ENCODE peak calls at places on chromosomes 16 and 17, in nine cellular contexts. One of them, this sample, is unnamed.

GRCh38 chr16:50309156-50309526 is 42.8 kb downstream of the ADCY7 start:
- DNase-seq in IMR-90: no peak
- DNase-seq in ovary: no peak
- DNase-seq in bronchial epithelial cell: no peak
- DNase-seq in osteoblast: peak; percentile 41
- DNase-seq in tibial nerve: no peak
- DNase-seq in AG04450: no peak
- DNase-seq in NB4: no peak
- DNase-seq in transverse colon: no peak
- DNase-seq in this sample: no peak

GRCh38 chr17:74493381-74493833 is 27.0 kb downstream of the CD300A start:
- DNase-seq in IMR-90: peak; percentile 45
- DNase-seq in ovary: peak; percentile 71
- DNase-seq in bronchial epithelial cell: peak; percentile 52
- DNase-seq in osteoblast: peak; percentile 89
- DNase-seq in tibial nerve: peak; percentile 42
- DNase-seq in AG04450: no peak
- DNase-seq in NB4: peak; percentile 75
- DNase-seq in transverse colon: peak; percentile 75
- DNase-seq in this sample: no peak

GRCh38 chr16:17471745-17472075 is 950 bp upstream of the XYLT1 start:
- DNase-seq in IMR-90: peak; percentile 67
- DNase-seq in ovary: no peak
- DNase-seq in bronchial epithelial cell: no peak
- DNase-seq in osteoblast: peak; percentile 92
- DNase-seq in tibial nerve: no peak
- DNase-seq in AG04450: no peak
- DNase-seq in NB4: no peak
- DNase-seq in transverse colon: no peak
- DNase-seq in this sample: no peak

GRCh38 chr16:80932725-80933124 is 74.0 kb downstream of the CMC2 start:
- DNase-seq in IMR-90: peak; percentile 80
- DNase-seq in ovary: peak; percentile 65
- DNase-seq in bronchial epithelial cell: peak; percentile 92
- DNase-seq in osteoblast: peak; percentile 90
- DNase-seq in tibial nerve: no peak
- DNase-seq in AG04450: no peak
- DNase-seq in NB4: no peak
- DNase-seq in transverse colon: peak; percentile 41
- DNase-seq in this sample: peak; percentile 86

GRCh38 chr16:56608876-56609462 is 585 bp downstream of the MT2A start:
- DNase-seq in IMR-90: no peak
- DNase-seq in ovary: no peak
- DNase-seq in bronchial epithelial cell: peak; percentile 7
- DNase-seq in osteoblast: no peak
- DNase-seq in tibial nerve: no peak
- DNase-seq in AG04450: no peak
- DNase-seq in NB4: peak; percentile 38
- DNase-seq in transverse colon: no peak
- DNase-seq in this sample: no peak

GRCh38 chr17:45848868-45849535 is 4.3 kb downstream of the SPPL2C start:
- DNase-seq in IMR-90: no peak
- DNase-seq in ovary: no peak
- DNase-seq in bronchial epithelial cell: no peak
- DNase-seq in osteoblast: peak; percentile 66
- DNase-seq in tibial nerve: no peak
- DNase-seq in AG04450: no peak
- DNase-seq in NB4: no peak
- DNase-seq in transverse colon: no peak
- DNase-seq in this sample: no peak

GRCh38 chr16:83994087-83994486 is 26.0 kb downstream of the NECAB2 start:
- DNase-seq in IMR-90: peak; percentile 95
- DNase-seq in ovary: no peak
- DNase-seq in bronchial epithelial cell: peak; percentile 94
- DNase-seq in osteoblast: peak; percentile 94
- DNase-seq in tibial nerve: no peak
- DNase-seq in AG04450: peak; percentile 61
- DNase-seq in NB4: peak; percentile 90
- DNase-seq in transverse colon: no peak
- DNase-seq in this sample: peak; percentile 76

GRCh38 chr17:58991718-58992331 is 114.9 kb downstream of the TRIM37 start:
- DNase-seq in IMR-90: peak; percentile 63
- DNase-seq in ovary: no peak
- DNase-seq in bronchial epithelial cell: peak; percentile 47
- DNase-seq in osteoblast: peak; percentile 25
- DNase-seq in tibial nerve: no peak
- DNase-seq in AG04450: no peak
- DNase-seq in NB4: no peak
- DNase-seq in transverse colon: peak; percentile 22
- DNase-seq in this sample: peak; percentile 70

GRCh38 chr16:58098207-58099096 is 30.7 kb downstream of the CFAP20 start:
- DNase-seq in IMR-90: peak; percentile 22
- DNase-seq in ovary: no peak
- DNase-seq in bronchial epithelial cell: peak; percentile 38
- DNase-seq in osteoblast: peak; percentile 93
- DNase-seq in tibial nerve: no peak
- DNase-seq in AG04450: no peak
- DNase-seq in NB4: peak; percentile 26
- DNase-seq in transverse colon: no peak
- DNase-seq in this sample: no peak

GRCh38 chr17:79949646-79950292 is 85.9 kb downstream of the TBC1D16 start:
- DNase-seq in IMR-90: no peak
- DNase-seq in ovary: peak; percentile 31
- DNase-seq in bronchial epithelial cell: no peak
- DNase-seq in osteoblast: no peak
- DNase-seq in tibial nerve: no peak
- DNase-seq in AG04450: no peak
- DNase-seq in NB4: peak; percentile 65
- DNase-seq in transverse colon: no peak
- DNase-seq in this sample: no peak

GRCh38 chr17:56141046-56141839 is 12.0 kb upstream of the ANKFN1 start:
- DNase-seq in IMR-90: peak; percentile 45
- DNase-seq in ovary: no peak
- DNase-seq in bronchial epithelial cell: no peak
- DNase-seq in osteoblast: no peak
- DNase-seq in tibial nerve: no peak
- DNase-seq in AG04450: no peak
- DNase-seq in NB4: no peak
- DNase-seq in transverse colon: no peak
- DNase-seq in this sample: no peak

GRCh38 chr17:67412057-67412456 is 35.0 kb downstream of the PITPNC1 start:
- DNase-seq in IMR-90: no peak
- DNase-seq in ovary: no peak
- DNase-seq in bronchial epithelial cell: no peak
- DNase-seq in osteoblast: no peak
- DNase-seq in tibial nerve: no peak
- DNase-seq in AG04450: no peak
- DNase-seq in NB4: no peak
- DNase-seq in transverse colon: no peak
- DNase-seq in this sample: no peak

GRCh38 chr16:24844101-24845030 is 1.4 kb upstream of the SLC5A11 start:
- DNase-seq in IMR-90: peak; percentile 28
- DNase-seq in ovary: no peak
- DNase-seq in bronchial epithelial cell: peak; percentile 64
- DNase-seq in osteoblast: peak; percentile 47
- DNase-seq in tibial nerve: no peak
- DNase-seq in AG04450: no peak
- DNase-seq in NB4: no peak
- DNase-seq in transverse colon: peak; percentile 36
- DNase-seq in this sample: no peak

GRCh38 chr17:19905514-19905913 is 37.8 kb upstream of the ULK2 start:
- DNase-seq in IMR-90: no peak
- DNase-seq in ovary: no peak
- DNase-seq in bronchial epithelial cell: no peak
- DNase-seq in osteoblast: no peak
- DNase-seq in tibial nerve: no peak
- DNase-seq in AG04450: no peak
- DNase-seq in NB4: no peak
- DNase-seq in transverse colon: no peak
- DNase-seq in this sample: no peak

GRCh38 chr17:50352072-50352692 is 6.3 kb downstream of the XYLT2 start:
- DNase-seq in IMR-90: no peak
- DNase-seq in ovary: peak; percentile 78
- DNase-seq in bronchial epithelial cell: no peak
- DNase-seq in osteoblast: no peak
- DNase-seq in tibial nerve: no peak
- DNase-seq in AG04450: no peak
- DNase-seq in NB4: no peak
- DNase-seq in transverse colon: no peak
- DNase-seq in this sample: no peak

GRCh38 chr16:77406680-77407079 is 28.2 kb downstream of the ADAMTS18 start:
- DNase-seq in IMR-90: peak; percentile 1
- DNase-seq in ovary: no peak
- DNase-seq in bronchial epithelial cell: peak; percentile 7
- DNase-seq in osteoblast: no peak
- DNase-seq in tibial nerve: no peak
- DNase-seq in AG04450: no peak
- DNase-seq in NB4: peak; percentile 11
- DNase-seq in transverse colon: no peak
- DNase-seq in this sample: no peak

GRCh38 chr17:68294617-68295016 is 3.3 kb downstream of the ARSG start:
- DNase-seq in IMR-90: no peak
- DNase-seq in ovary: no peak
- DNase-seq in bronchial epithelial cell: no peak
- DNase-seq in osteoblast: no peak
- DNase-seq in tibial nerve: no peak
- DNase-seq in AG04450: no peak
- DNase-seq in NB4: no peak
- DNase-seq in transverse colon: no peak
- DNase-seq in this sample: no peak

GRCh38 chr16:3065069-3065741 is at the start of gene IL32:
- DNase-seq in IMR-90: peak; percentile 94
- DNase-seq in ovary: no peak
- DNase-seq in bronchial epithelial cell: peak; percentile 78
- DNase-seq in osteoblast: peak; percentile 95
- DNase-seq in tibial nerve: no peak
- DNase-seq in AG04450: peak; percentile 36
- DNase-seq in NB4: no peak
- DNase-seq in transverse colon: peak; percentile 89
- DNase-seq in this sample: peak; percentile 36
- H3K4me3 ChIP-seq in IMR-90: peak within 1 kb of the TSS; percentile 47
- H3K4me3 ChIP-seq in ovary: peak within 1 kb of the TSS; percentile 18
- H3K4me3 ChIP-seq in bronchial epithelial cell: peak within 1 kb of the TSS; percentile 16
- H3K4me3 ChIP-seq in osteoblast: no peak within 1 kb of the TSS
- H3K4me3 ChIP-seq in tibial nerve: no peak within 1 kb of the TSS
- H3K4me3 ChIP-seq in AG04450: peak within 1 kb of the TSS; percentile 51
- H3K4me3 ChIP-seq in NB4: no peak within 1 kb of the TSS
- H3K4me3 ChIP-seq in transverse colon: peak within 1 kb of the TSS; percentile 50
- H3K4me3 ChIP-seq in this sample: peak within 1 kb of the TSS; percentile 25

GRCh38 chr17:13197586-13197985 is 179.8 kb upstream of the ELAC2 start:
- DNase-seq in IMR-90: no peak
- DNase-seq in ovary: no peak
- DNase-seq in bronchial epithelial cell: no peak
- DNase-seq in osteoblast: no peak
- DNase-seq in tibial nerve: no peak
- DNase-seq in AG04450: no peak
- DNase-seq in NB4: no peak
- DNase-seq in transverse colon: no peak
- DNase-seq in this sample: no peak

GRCh38 chr17:13199425-13199824 is 181.6 kb upstream of the ELAC2 start:
- DNase-seq in IMR-90: no peak
- DNase-seq in ovary: no peak
- DNase-seq in bronchial epithelial cell: no peak
- DNase-seq in osteoblast: no peak
- DNase-seq in tibial nerve: no peak
- DNase-seq in AG04450: no peak
- DNase-seq in NB4: no peak
- DNase-seq in transverse colon: no peak
- DNase-seq in this sample: no peak

GRCh38 chr17:13194887-13195286 is 177.1 kb upstream of the ELAC2 start:
- DNase-seq in IMR-90: no peak
- DNase-seq in ovary: no peak
- DNase-seq in bronchial epithelial cell: no peak
- DNase-seq in osteoblast: no peak
- DNase-seq in tibial nerve: no peak
- DNase-seq in AG04450: no peak
- DNase-seq in NB4: no peak
- DNase-seq in transverse colon: no peak
- DNase-seq in this sample: no peak
- TF ChIP-seq CTCF in IMR-90: no peak
- TF ChIP-seq CTCF in ovary: no peak
- TF ChIP-seq CTCF in bronchial epithelial cell: no peak
- TF ChIP-seq CTCF in osteoblast: no peak
- TF ChIP-seq CTCF in tibial nerve: no peak
- TF ChIP-seq CTCF in AG04450: no peak
- TF ChIP-seq CTCF in NB4: no peak
- TF ChIP-seq CTCF in transverse colon: no peak
- TF ChIP-seq CTCF in this sample: no peak

GRCh38 chr16:86994651-86995171 is 322.5 kb downstream of the C16orf95 start:
- DNase-seq in IMR-90: peak; percentile 97
- DNase-seq in ovary: no peak
- DNase-seq in bronchial epithelial cell: peak; percentile 30
- DNase-seq in osteoblast: peak; percentile 99
- DNase-seq in tibial nerve: no peak
- DNase-seq in AG04450: peak; percentile 86
- DNase-seq in NB4: peak; percentile 86
- DNase-seq in transverse colon: no peak
- DNase-seq in this sample: peak; percentile 79
- H3K4me3 ChIP-seq in IMR-90: peak overlapping the region; percentile 20
- H3K4me3 ChIP-seq in ovary: no peak overlapping the region
- H3K4me3 ChIP-seq in bronchial epithelial cell: no peak overlapping the region
- H3K4me3 ChIP-seq in osteoblast: peak overlapping the region; percentile 54
- H3K4me3 ChIP-seq in tibial nerve: no peak overlapping the region
- H3K4me3 ChIP-seq in AG04450: peak overlapping the region; percentile 48
- H3K4me3 ChIP-seq in NB4: peak overlapping the region; percentile 11
- H3K4me3 ChIP-seq in transverse colon: no peak overlapping the region
- H3K4me3 ChIP-seq in this sample: peak overlapping the region; percentile 45

GRCh38 chr17:43986225-43986981 is 18.0 kb upstream of the NAGS start:
- DNase-seq in IMR-90: no peak
- DNase-seq in ovary: no peak
- DNase-seq in bronchial epithelial cell: no peak
- DNase-seq in osteoblast: no peak
- DNase-seq in tibial nerve: no peak
- DNase-seq in AG04450: no peak
- DNase-seq in NB4: no peak
- DNase-seq in transverse colon: no peak
- DNase-seq in this sample: no peak

GRCh38 chr17:43982171-43982570 is 22.3 kb upstream of the NAGS start:
- DNase-seq in IMR-90: no peak
- DNase-seq in ovary: no peak
- DNase-seq in bronchial epithelial cell: no peak
- DNase-seq in osteoblast: no peak
- DNase-seq in tibial nerve: no peak
- DNase-seq in AG04450: no peak
- DNase-seq in NB4: no peak
- DNase-seq in transverse colon: no peak
- DNase-seq in this sample: no peak

GRCh38 chr17:43984521-43984920 is 19.9 kb upstream of the NAGS start:
- DNase-seq in IMR-90: no peak
- DNase-seq in ovary: no peak
- DNase-seq in bronchial epithelial cell: no peak
- DNase-seq in osteoblast: no peak
- DNase-seq in tibial nerve: no peak
- DNase-seq in AG04450: no peak
- DNase-seq in NB4: no peak
- DNase-seq in transverse colon: no peak
- DNase-seq in this sample: no peak

GRCh38 chr17:43983196-43983514 is 21.3 kb upstream of the NAGS start:
- DNase-seq in IMR-90: no peak
- DNase-seq in ovary: no peak
- DNase-seq in bronchial epithelial cell: no peak
- DNase-seq in osteoblast: no peak
- DNase-seq in tibial nerve: no peak
- DNase-seq in AG04450: no peak
- DNase-seq in NB4: no peak
- DNase-seq in transverse colon: no peak
- DNase-seq in this sample: no peak

GRCh38 chr17:43983515-43984411 is 20.7 kb upstream of the NAGS start:
- DNase-seq in IMR-90: no peak
- DNase-seq in ovary: no peak
- DNase-seq in bronchial epithelial cell: no peak
- DNase-seq in osteoblast: no peak
- DNase-seq in tibial nerve: no peak
- DNase-seq in AG04450: no peak
- DNase-seq in NB4: no peak
- DNase-seq in transverse colon: peak; percentile 34
- DNase-seq in this sample: no peak
- TF ChIP-seq CTCF in IMR-90: no peak
- TF ChIP-seq CTCF in ovary: no peak
- TF ChIP-seq CTCF in bronchial epithelial cell: peak; percentile 32
- TF ChIP-seq CTCF in osteoblast: peak; percentile 14
- TF ChIP-seq CTCF in tibial nerve: no peak
- TF ChIP-seq CTCF in AG04450: peak; percentile 33
- TF ChIP-seq CTCF in NB4: peak; percentile 10
- TF ChIP-seq CTCF in transverse colon: no peak
- TF ChIP-seq CTCF in this sample: peak; percentile 16